ENCODE peak calls at places on chromosomes 2 and 18, in ten cellular contexts. D is HCT116, Y is right lobe of liver, N is body of pancreas, Z is adrenal gland, T is esophagus squamous epithelium, U is sigmoid colon, V is spleen, P is tibial nerve, I is suprapubic skin. L is an unnamed sample. For H3K4me1, the result is how much of the 10 kb centered on the place peaks cover.

GRCh38 chr2:221400411-221400810 is 171.7 kb downstream of the EPHA4 start:
- DNase-seq in D (no peak), Y (no peak), N (no peak), Z (no peak), T (no peak), U (no peak), V (no peak), P (no peak), I (no peak), L (no peak)

GRCh38 chr2:193670478-193670877 is 1475.7 kb upstream of the TMEFF2 start:
- DNase-seq in D (no peak), Y (no peak), N (no peak), Z (no peak), T (no peak), U (no peak), V (no peak), P (no peak), I (no peak), L (no peak)

GRCh38 chr2:16737812-16738211 is 72.2 kb upstream of the CYRIA start:
- DNase-seq in D (no peak), Y (no peak), N (no peak), Z (no peak), T (no peak), U (no peak), V (no peak), P (no peak), I (no peak), L (no peak)

GRCh38 chr18:7467708-7468466 is 99.2 kb upstream of the PTPRM start:
- DNase-seq in D (no peak), Y (no peak), N (no peak), Z (no peak), T (no peak), U (no peak), V (no peak), P (no peak), I (no peak), L (no peak)

GRCh38 chr2:241655516-241656189 is 18.2 kb downstream of the ATG4B start:
- DNase-seq in D (no peak), Y (no peak), N (no peak), Z (no peak), T (no peak), U (no peak), V (no peak), P (no peak), I (no peak), L (no peak)

GRCh38 chr2:206442854-206443734 is at the start of gene ADAM23:
- DNase-seq in D (no peak), Y (no peak), N (no peak), Z (peak), T (no peak), U (no peak), V (no peak), P (no peak), I (no peak), L (no peak)

GRCh38 chr2:5743992-5744391 is 51.8 kb downstream of the SOX11 start:
- DNase-seq in D (no peak), Y (no peak), N (no peak), Z (no peak), T (no peak), U (no peak), V (no peak), P (no peak), I (no peak), L (no peak)

GRCh38 chr2:240508832-240509545 is 48.8 kb downstream of the ANKMY1 start:
- DNase-seq in D (no peak), Y (peak), N (no peak), Z (no peak), T (no peak), U (no peak), V (no peak), P (no peak), I (no peak), L (no peak)

GRCh38 chr2:44932564-44933392 is 8.7 kb upstream of the SIX3 start:
- DNase-seq in D (no peak), Y (no peak), N (no peak), Z (no peak), T (no peak), U (no peak), V (no peak), P (no peak), I (no peak), L (no peak)

GRCh38 chr2:96923810-96924774 is 54.2 kb upstream of the SEMA4C start:
- DNase-seq in D (no peak), Y (no peak), N (no peak), Z (no peak), T (no peak), U (no peak), V (no peak), P (no peak), I (no peak), L (no peak)

GRCh38 chr2:170362895-170363582 is 185.1 kb downstream of the MYO3B start:
- DNase-seq in D (no peak), Y (no peak), N (no peak), Z (no peak), T (no peak), U (no peak), V (no peak), P (peak), I (no peak), L (no peak)

GRCh38 chr2:23330214-23330613 is 54.8 kb upstream of the KLHL29 start:
- DNase-seq in D (no peak), Y (no peak), N (no peak), Z (no peak), T (no peak), U (no peak), V (no peak), P (no peak), I (no peak), L (no peak)

GRCh38 chr18:31610841-31611240 is 19.2 kb downstream of the TTR start:
- DNase-seq in D (peak), Y (no peak), N (peak), Z (no peak), T (no peak), U (no peak), V (no peak), P (no peak), I (no peak), L (no peak)

GRCh38 chr2:231713738-231714638 is 5.7 kb downstream of the PTMA start:
- DNase-seq in D (peak), Y (peak), N (peak), Z (peak), T (peak), U (peak), V (peak), P (peak), I (peak), L (peak)
- TF ChIP-seq POLR2A in D (no peak), Y (peak), N (no peak), Z (peak), T (no peak), U (no peak), V (no peak), P (no peak), I (no peak), L (peak)

GRCh38 chr2:9260411-9261037 is 53.9 kb downstream of the ASAP2 start:
- DNase-seq in D (no peak), Y (no peak), N (no peak), Z (no peak), T (no peak), U (no peak), V (no peak), P (no peak), I (no peak), L (no peak)

GRCh38 chr2:9261231-9261883 is 54.7 kb downstream of the ASAP2 start:
- DNase-seq in D (no peak), Y (no peak), N (no peak), Z (no peak), T (no peak), U (peak), V (no peak), P (no peak), I (no peak), L (no peak)

GRCh38 chr2:9263388-9263787 is 56.8 kb downstream of the ASAP2 start:
- DNase-seq in D (no peak), Y (no peak), N (no peak), Z (no peak), T (no peak), U (no peak), V (no peak), P (no peak), I (no peak), L (no peak)

GRCh38 chr2:9264301-9264700 is 57.7 kb downstream of the ASAP2 start:
- DNase-seq in D (no peak), Y (no peak), N (no peak), Z (no peak), T (no peak), U (no peak), V (no peak), P (no peak), I (no peak), L (no peak)

GRCh38 chr2:9262671-9263171 is 56.1 kb downstream of the ASAP2 start:
- DNase-seq in D (no peak), Y (no peak), N (no peak), Z (no peak), T (no peak), U (no peak), V (no peak), P (no peak), I (no peak), L (no peak)
- H3K4me1 ChIP-seq in D (under half), Y (under half), N (under half), Z (under half), T (under half), U (half or more), V (under half), P (half or more), I (half or more), L (under half)

GRCh38 chr18:3667255-3668137 is 217.5 kb downstream of the TGIF1 start:
- DNase-seq in D (no peak), Y (no peak), N (no peak), Z (no peak), T (no peak), U (no peak), V (no peak), P (no peak), I (no peak), L (no peak)

GRCh38 chr18:3669376-3669775 is 219.4 kb downstream of the TGIF1 start:
- DNase-seq in D (no peak), Y (no peak), N (no peak), Z (no peak), T (no peak), U (no peak), V (no peak), P (no peak), I (no peak), L (no peak)

GRCh38 chr18:3666526-3667254 is 216.7 kb downstream of the TGIF1 start:
- DNase-seq in D (no peak), Y (no peak), N (no peak), Z (no peak), T (no peak), U (no peak), V (no peak), P (no peak), I (no peak), L (no peak)

GRCh38 chr18:3675446-3675845 is 225.5 kb downstream of the TGIF1 start:
- DNase-seq in D (no peak), Y (no peak), N (no peak), Z (no peak), T (no peak), U (no peak), V (no peak), P (no peak), I (no peak), L (no peak)

GRCh38 chr18:3671181-3671580 is 221.2 kb downstream of the TGIF1 start:
- DNase-seq in D (no peak), Y (no peak), N (no peak), Z (no peak), T (no peak), U (no peak), V (no peak), P (no peak), I (no peak), L (no peak)
- H3K4me3 ChIP-seq in D (no peak), Y (no peak), N (no peak), Z (no peak), T (no peak), U (no peak), V (no peak), P (no peak), I (no peak), L (no peak)

DNA sequence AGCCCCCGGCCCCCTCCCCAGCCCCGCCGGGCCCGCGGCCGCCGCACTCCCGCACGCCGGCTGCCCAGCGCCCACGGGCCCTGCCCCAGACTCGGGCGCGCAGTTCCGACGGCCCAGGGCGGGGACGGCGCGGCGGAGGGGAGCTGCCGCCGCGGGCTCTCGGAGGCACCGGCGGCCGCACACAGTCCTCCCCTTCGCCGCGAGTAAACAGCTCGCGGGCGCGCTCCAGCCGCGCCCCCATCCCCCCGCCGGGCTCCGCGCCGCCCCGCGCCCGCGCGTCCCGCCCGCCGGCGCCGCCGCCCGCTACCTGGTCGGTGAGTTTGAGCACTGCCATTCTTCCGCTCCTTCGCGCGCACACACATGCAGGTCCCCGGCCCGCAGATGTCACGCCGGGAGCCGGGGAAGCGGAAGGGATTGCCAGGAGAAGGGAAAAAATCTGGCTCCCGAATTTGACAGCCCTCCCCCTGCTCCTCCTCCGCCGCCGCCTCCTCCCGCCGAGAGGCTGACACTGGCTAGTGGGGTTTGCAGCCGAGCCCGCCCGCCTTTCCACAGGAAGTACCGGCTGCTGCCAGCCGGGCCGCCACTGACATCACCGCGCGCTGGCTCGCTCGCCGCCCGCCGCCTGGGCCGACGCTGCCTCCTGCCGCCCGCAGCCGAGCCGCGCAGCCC is at the start of gene ANKRD44:
- DNase-seq in D (peak), Y (peak), N (peak), Z (peak), T (peak), U (peak), V (peak), P (peak), I (peak), L (peak)
- TF ChIP-seq POLR2A in D (no peak), Y (peak), N (peak), Z (peak), T (no peak), U (peak), V (peak), P (peak), I (peak), L (peak)

GRCh38 chr2:225999692-226000091 is 600.2 kb downstream of the NYAP2 start:
- DNase-seq in D (no peak), Y (no peak), N (no peak), Z (no peak), T (no peak), U (no peak), V (no peak), P (no peak), I (no peak), L (no peak)
- H3K4me1 ChIP-seq in D (under half), Y (under half), N (under half), Z (under half), T (under half), U (under half), V (under half), P (under half), I (under half), L (under half)